ENCODE peak calls at places on chromosomes 3 and 15, in eight cellular contexts. F is heart left ventricle; O is HT-29; C is stimulated activated CD4-positive, alpha-beta T cell treated with anti-CD3 and anti-CD28 coated beads, Interleukin-2, amount 100 ng/mL, for 48 hours; Q is cardiac fibroblast; U is SJSA1; D is KG1; H is endodermal cell. M is an unnamed sample.

GRCh38 chr15:79370716-79371115 is 59.8 kb downstream of the TMED3 start:
- DNase-seq in H (peak), F (no peak), O (no peak), Q (peak), C (no peak), D (no peak), U (no peak), M (no peak)

GRCh38 chr15:41928100-41928499 is 34.2 kb upstream of the SPTBN5 start:
- DNase-seq in D (no peak), O (peak), U (no peak), C (no peak), H (no peak), Q (no peak), F (no peak), M (no peak)

GRCh38 chr3:169148448-169149348 is 514.8 kb downstream of the MECOM start:
- DNase-seq in O (peak), F (no peak), U (no peak), C (no peak), Q (peak), H (no peak), D (no peak), M (no peak)

GRCh38 chr3:141728355-141728892 is 9.7 kb upstream of the RNF7 start:
- DNase-seq in U (no peak), F (no peak), Q (no peak), C (no peak), O (peak), D (no peak), H (no peak), M (no peak)

GRCh38 chr15:28274211-28274610 is 47.8 kb downstream of the HERC2 start:
- DNase-seq in D (no peak), F (no peak), Q (no peak), C (no peak), U (no peak), H (no peak), O (no peak), M (no peak)

GRCh38 chr3:197422506-197422905 is 124.1 kb upstream of the DLG1 start:
- DNase-seq in O (no peak), H (no peak), F (no peak), Q (no peak), D (no peak), U (no peak), C (no peak), M (no peak)

GRCh38 chr3:153293222-153293621 is 131.2 kb downstream of the RAP2B start:
- DNase-seq in F (no peak), U (no peak), D (no peak), C (no peak), O (no peak), Q (peak), H (no peak), M (no peak)

GRCh38 chr3:160828880-160829279 is 72.8 kb downstream of the PPM1L start:
- DNase-seq in Q (no peak), O (no peak), D (no peak), C (no peak), U (no peak), F (no peak), H (no peak), M (no peak)

GRCh38 chr3:124627501-124627908 is 102.7 kb upstream of the UMPS start:
- DNase-seq in D (no peak), H (no peak), O (peak), C (no peak), U (no peak), F (no peak), Q (no peak), M (no peak)

GRCh38 chr3:114451561-114452018 is 157.8 kb downstream of the TIGIT start:
- DNase-seq in Q (peak), D (no peak), C (no peak), H (no peak), O (no peak), U (no peak), F (no peak), M (no peak)

GRCh38 chr3:49723301-49723630 is 485 bp downstream of the GMPPB start:
- DNase-seq in Q (peak), U (peak), H (peak), O (peak), F (peak), C (peak), D (no peak), M (no peak)

GRCh38 chr15:90126457-90127435 is 24.5 kb upstream of the IDH2 start:
- DNase-seq in U (no peak), H (peak), Q (no peak), D (no peak), C (no peak), F (peak), O (peak), M (no peak)

GRCh38 chr3:98115717-98116116 is 14.8 kb upstream of the OR5H1 start:
- DNase-seq in D (no peak), O (no peak), U (no peak), F (no peak), Q (no peak), C (no peak), H (no peak), M (no peak)

GRCh38 chr3:131591394-131591990 is 88.7 kb upstream of the MRPL3 start:
- DNase-seq in H (peak), F (no peak), D (no peak), O (no peak), C (no peak), U (peak), Q (peak), M (peak)

GRCh38 chr3:170726976-170727661 is 141.2 kb upstream of the SLC7A14 start:
- DNase-seq in Q (peak), O (no peak), U (peak), H (no peak), F (no peak), D (no peak), C (no peak), M (no peak)

GRCh38 chr3:13727890-13728289 is 152.0 kb downstream of the WNT7A start:
- DNase-seq in H (peak), Q (no peak), U (no peak), D (no peak), F (no peak), O (no peak), C (no peak), M (no peak)

GRCh38 chr15:57003418-57003817 is 85.0 kb downstream of the TCF12 start:
- DNase-seq in Q (peak), C (no peak), D (no peak), F (no peak), U (peak), O (no peak), H (no peak), M (no peak)

GRCh38 chr3:120088622-120089021 is 5.6 kb downstream of the GSK3B start:
- DNase-seq in H (no peak), O (no peak), Q (no peak), D (no peak), U (no peak), C (no peak), F (no peak), M (no peak)

GRCh38 chr15:70741107-70741511 is 22.2 kb downstream of the UACA start:
- DNase-seq in F (no peak), O (peak), H (no peak), C (no peak), D (no peak), Q (peak), U (no peak), M (peak)

GRCh38 chr3:43770426-43771103 is 79.8 kb downstream of the ABHD5 start:
- DNase-seq in O (peak), D (no peak), Q (peak), H (no peak), U (no peak), C (peak), F (peak), M (no peak)

GRCh38 chr3:186821429-186822367 is 15.4 kb upstream of the RFC4 start:
- DNase-seq in Q (peak), F (no peak), C (peak), O (peak), D (peak), U (no peak), H (peak), M (no peak)

GRCh38 chr15:75112278-75112847 is 89.0 kb downstream of the PPCDC start:
- DNase-seq in U (no peak), D (no peak), O (no peak), H (no peak), F (no peak), Q (peak), C (no peak), M (no peak)

GRCh38 chr3:194833511-194833910 is 147.8 kb downstream of the FAM43A start:
- DNase-seq in U (no peak), C (no peak), O (no peak), F (no peak), H (no peak), Q (no peak), D (no peak), M (no peak)

GRCh38 chr3:34248352-34248751 is 449.9 kb downstream of the PDCD6IP start:
- DNase-seq in C (no peak), O (no peak), U (no peak), D (no peak), F (no peak), H (no peak), Q (no peak), M (no peak)

GRCh38 chr15:80931721-80932609 is 57.7 kb downstream of the MESD start:
- DNase-seq in U (no peak), Q (peak), F (peak), O (no peak), D (no peak), H (no peak), C (no peak), M (no peak)

GRCh38 chr3:22315925-22316324 is 564.9 kb upstream of the ZNF385D start:
- DNase-seq in F (no peak), D (no peak), O (no peak), C (no peak), H (no peak), U (no peak), Q (no peak), M (no peak)

M was measured in smooth muscle cell of the brain vasculature.